ENCODE peak calls at places on chromosomes 16 and 17, in six cellular contexts. T is GM13976; C is HEK293T; I is activated CD8-positive, alpha-beta memory T cell treated with anti-CD3 and anti-CD28 coated beads for 1 hour; X is fibroblast of the conjunctiva; M is K562. R is an unnamed sample.

GRCh38 chr16:81140930-81141780 is 45.0 kb upstream of the GCSH start:
- DNase-seq in T (no peak), C (peak), I (no peak), X (no peak), M (peak), R (no peak)

GRCh38 chr16:81687183-81687456 is 92.0 kb upstream of the PLCG2 start:
- DNase-seq in T (no peak), C (no peak), I (no peak), X (no peak), M (no peak), R (no peak)

GRCh38 chr16:31108035-31108793 is at the start of gene BCKDK:
- DNase-seq in T (peak), C (peak), I (no peak), X (peak), M (peak), R (peak)

GRCh38 chr17:43717913-43718312 is 40.7 kb downstream of the SOST start:
- DNase-seq in T (no peak), C (no peak), I (no peak), X (no peak), M (no peak), R (no peak)

GRCh38 chr17:48238933-48239602 is 131.5 kb downstream of the SNX11 start:
- DNase-seq in T (no peak), C (no peak), I (no peak), X (no peak), M (no peak), R (no peak)

GRCh38 chr17:59899099-59899498 is 6.2 kb downstream of the RPS6KB1 start:
- DNase-seq in T (no peak), C (no peak), I (no peak), X (no peak), M (no peak), R (no peak)

GRCh38 chr17:80605326-80606066 is 60.9 kb downstream of the RPTOR start:
- DNase-seq in T (peak), C (no peak), I (no peak), X (no peak), M (no peak), R (no peak)

GRCh38 chr17:66115246-66115645 is 76.7 kb downstream of the CEP112 start:
- DNase-seq in T (no peak), C (no peak), I (no peak), X (no peak), M (no peak), R (no peak)

GRCh38 chr16:3832669-3833068 is 47.8 kb downstream of the CREBBP start:
- DNase-seq in T (no peak), C (no peak), I (no peak), X (no peak), M (no peak), R (no peak)

GRCh38 chr16:68416057-68417046 is 32.0 kb downstream of the SMPD3 start:
- DNase-seq in T (no peak), C (no peak), I (no peak), X (no peak), M (no peak), R (no peak)

GRCh38 chr17:951388-952132 is 28.0 kb downstream of the NXN start:
- DNase-seq in T (no peak), C (peak), I (no peak), X (no peak), M (no peak), R (peak)

GRCh38 chr17:72255481-72255880 is 134.7 kb downstream of the SOX9 start:
- DNase-seq in T (no peak), C (no peak), I (no peak), X (no peak), M (no peak), R (no peak)

GRCh38 chr17:45965741-45966140 is 33.3 kb upstream of the STH start:
- DNase-seq in T (no peak), C (no peak), I (no peak), X (no peak), M (no peak), R (no peak)

GRCh38 chr16:86396918-86397317 is 113.4 kb upstream of the FOXF1 start:
- DNase-seq in T (no peak), C (no peak), I (no peak), X (no peak), M (no peak), R (peak)

GRCh38 chr17:16258916-16259315 is 41.9 kb downstream of the PIGL start:
- DNase-seq in T (no peak), C (no peak), I (no peak), X (no peak), M (no peak), R (no peak)

GRCh38 chr17:76675648-76676047 is 32.1 kb upstream of the ST6GALNAC1 start:
- DNase-seq in T (no peak), C (no peak), I (no peak), X (no peak), M (no peak), R (no peak)

GRCh38 chr17:63138713-63139112 is 172.7 kb downstream of the TANC2 start:
- DNase-seq in T (no peak), C (no peak), I (no peak), X (no peak), M (no peak), R (no peak)

GRCh38 chr17:20612635-20613034 is 33.1 kb downstream of the CDRT15L2 start:
- DNase-seq in T (no peak), C (no peak), I (no peak), X (no peak), M (no peak), R (no peak)

GRCh38 chr17:50659220-50659619 is 24.5 kb downstream of the ABCC3 start:
- DNase-seq in T (no peak), C (no peak), I (no peak), X (no peak), M (no peak), R (no peak)

GRCh38 chr17:56447166-56447565 is 146.3 kb upstream of the NOG start:
- DNase-seq in T (no peak), C (no peak), I (no peak), X (no peak), M (no peak), R (no peak)

GRCh38 chr16:19945934-19946333 is 61.3 kb upstream of the GPRC5B start:
- DNase-seq in T (no peak), C (no peak), I (no peak), X (no peak), M (no peak), R (no peak)

GRCh38 chr17:1222321-1222720 is 42.5 kb upstream of the ABR start:
- DNase-seq in T (no peak), C (no peak), I (no peak), X (no peak), M (no peak), R (no peak)

GRCh38 chr17:81957691-81958432 is 3.1 kb downstream of the NOTUM start:
- DNase-seq in T (no peak), C (no peak), I (no peak), X (no peak), M (no peak), R (no peak)

GRCh38 chr16:48862087-48862532 is 252.1 kb upstream of the N4BP1 start:
- DNase-seq in T (no peak), C (no peak), I (no peak), X (no peak), M (no peak), R (peak)

GRCh38 chr16:28845173-28846079 is 722 bp downstream of the TUFM start:
- DNase-seq in T (peak), C (peak), I (no peak), X (no peak), M (peak), R (no peak)

R was measured in T1000.